ENCODE peak calls at places on chromosomes 4 and X, in eight cellular contexts. Z is left ventricle myocardium inferior, S is HFF-Myc, V is A549, T is mesendoderm, C is ecto neural progenitor cell, X is frontal cortex, R is lung microvascular endothelial cell. A is an unnamed sample.

GRCh38 chrX:119495734-119496520 is 27.7 kb downstream of the SLC25A5 start:
- DNase-seq in R (no peak), V (peak; percentile 37), T (no peak), C (no peak), Z (no peak), S (no peak), X (no peak), A (no peak)

GRCh38 chrX:54423161-54423888 is 16.9 kb upstream of the TSR2 start:
- DNase-seq in C (peak; percentile 50), R (no peak), V (no peak), Z (no peak), S (no peak), X (no peak), T (peak; percentile 66), A (peak; percentile 15)

GRCh38 chr4:168549145-168549544 is 52.3 kb downstream of the PALLD start:
- DNase-seq in X (no peak), C (no peak), Z (no peak), T (no peak), S (no peak), R (no peak), V (no peak), A (no peak)

GRCh38 chr4:3492741-3493719 is 29.9 kb downstream of the DOK7 start:
- DNase-seq in X (no peak), S (no peak), C (no peak), R (no peak), V (no peak), T (no peak), Z (no peak), A (peak; percentile 18)

GRCh38 chr4:151294833-151295496 is 18.0 kb downstream of the PRSS48 start:
- DNase-seq in V (no peak), C (no peak), Z (no peak), R (no peak), T (no peak), X (no peak), S (no peak), A (no peak)

GRCh38 chrX:130654409-130654970 is 248.5 kb downstream of the ENOX2 start:
- DNase-seq in X (no peak), S (no peak), Z (no peak), R (no peak), C (no peak), T (no peak), V (no peak), A (no peak)

GRCh38 chr4:167100120-167100519 is 134.2 kb downstream of the SPOCK3 start:
- DNase-seq in S (no peak), X (no peak), V (peak; percentile 20), C (no peak), T (peak; percentile 13), R (peak; percentile 8), Z (no peak), A (peak; percentile 17)

GRCh38 chr4:141215030-141215429 is 5.7 kb upstream of the ZNF330 start:
- DNase-seq in Z (no peak), V (no peak), X (no peak), R (no peak), C (no peak), T (no peak), S (no peak), A (peak; percentile 40)

GRCh38 chrX:5474282-5474681 is 754.4 kb downstream of the NLGN4X start:
- DNase-seq in T (no peak), X (no peak), S (no peak), R (no peak), C (no peak), V (peak; percentile 1), Z (no peak), A (no peak)

GRCh38 chr4:179989975-179990374 is 2253.2 kb upstream of the TENM3 start:
- DNase-seq in S (no peak), T (no peak), X (no peak), Z (no peak), V (no peak), R (no peak), C (no peak), A (no peak)

GRCh38 chrX:40244116-40244515 is 146.4 kb upstream of the BCOR start:
- DNase-seq in S (no peak), X (no peak), V (no peak), T (no peak), Z (no peak), C (no peak), R (no peak), A (no peak)

GRCh38 chr4:73460913-73461522 is 20.5 kb upstream of the AFM start:
- DNase-seq in Z (no peak), R (no peak), V (no peak), T (no peak), S (no peak), C (no peak), X (no peak), A (no peak)

GRCh38 chrX:135327299-135327698 is 18.0 kb downstream of the ETDC start:
- DNase-seq in Z (no peak), V (peak; percentile 9), X (no peak), C (no peak), S (no peak), T (no peak), R (peak; percentile 76), A (no peak)

GRCh38 chr4:65007841-65008439 is 598.7 kb upstream of the TECRL start:
- DNase-seq in V (peak; percentile 49), T (peak; percentile 70), X (peak; percentile 1), Z (no peak), C (no peak), S (no peak), R (peak; percentile 57), A (peak; percentile 42)

GRCh38 chr4:76806336-76806735 is 91.6 kb downstream of the SOWAHB start:
- DNase-seq in R (no peak), S (no peak), X (no peak), T (no peak), Z (no peak), V (no peak), C (no peak), A (peak; percentile 83)

GRCh38 chr4:148126825-148127224 is 315.4 kb downstream of the NR3C2 start:
- DNase-seq in X (no peak), R (no peak), V (no peak), C (no peak), T (no peak), Z (no peak), S (no peak), A (no peak)

GRCh38 chr4:69096111-69096656 is at the start of gene UGT2B7:
- DNase-seq in C (no peak), R (no peak), V (peak; percentile 74), S (no peak), Z (no peak), X (no peak), T (no peak), A (no peak)

GRCh38 chrX:1401611-1402430 is 9.9 kb upstream of the SLC25A6 start:
- DNase-seq in Z (peak; percentile 12), S (no peak), R (no peak), V (no peak), T (no peak), C (no peak), X (no peak), A (no peak)

GRCh38 chr4:23068756-23069155 is 376.0 kb downstream of the GBA3 start:
- DNase-seq in T (no peak), S (no peak), Z (no peak), R (no peak), X (no peak), C (no peak), V (no peak), A (no peak)

GRCh38 chrX:24479924-24480722 is 15.0 kb downstream of the PDK3 start:
- DNase-seq in S (no peak), Z (no peak), X (no peak), R (peak; percentile 51), C (no peak), V (no peak), T (no peak), A (no peak)

GRCh38 chrX:55028040-55028439 is 2.7 kb downstream of the ALAS2 start:
- DNase-seq in X (no peak), R (no peak), Z (no peak), S (no peak), T (no peak), V (no peak), C (no peak), A (no peak)

GRCh38 chr4:48924416-48924815 is 17.8 kb upstream of the OCIAD2 start:
- DNase-seq in Z (no peak), S (no peak), V (no peak), C (no peak), X (no peak), T (no peak), R (no peak), A (no peak)

GRCh38 chr4:153205757-153206156 is 1.5 kb downstream of the TRIM2 start:
- DNase-seq in T (peak; percentile 99), S (no peak), R (no peak), C (no peak), V (no peak), Z (no peak), X (no peak), A (peak; percentile 37)

GRCh38 chr4:102620697-102621497 is 119.7 kb downstream of the NFKB1 start:
- DNase-seq in S (peak; percentile 72), R (peak; percentile 74), T (peak; percentile 74), X (peak; percentile 58), V (peak; percentile 82), Z (no peak), C (no peak), A (peak; percentile 66)

GRCh38 chr4:24328300-24328699 is 256.1 kb downstream of the DHX15 start:
- DNase-seq in R (no peak), V (no peak), T (peak; percentile 21), C (no peak), X (no peak), Z (no peak), S (no peak), A (no peak)

GRCh38 chr4:7393491-7394183 is 41.1 kb downstream of the PSAPL1 start:
- DNase-seq in C (peak; percentile 42), R (no peak), V (no peak), X (no peak), S (no peak), T (no peak), Z (no peak), A (no peak)

GRCh38 chr4:86957214-86957613 is 22.4 kb downstream of the AFF1 start:
- DNase-seq in V (no peak), T (no peak), Z (no peak), X (no peak), S (no peak), C (no peak), R (no peak), A (no peak)

GRCh38 chr4:102139932-102140331 is 205.3 kb downstream of the SLC39A8 start:
- DNase-seq in S (no peak), X (no peak), R (peak; percentile 82), C (no peak), V (peak; percentile 1), T (no peak), Z (no peak), A (no peak)

GRCh38 chr4:10664408-10664807 is 20.2 kb downstream of the CLNK start:
- DNase-seq in S (peak; percentile 67), X (peak; percentile 10), V (peak; percentile 0), Z (peak; percentile 22), C (no peak), T (no peak), R (peak; percentile 99), A (no peak)

GRCh38 chrX:87516716-87517115 is 886 bp upstream of the KLHL4 start:
- DNase-seq in C (no peak), T (no peak), S (no peak), X (no peak), R (peak; percentile 46), V (peak; percentile 39), Z (no peak), A (peak; percentile 81)

GRCh38 chrX:131841496-131842410 is 181.3 kb upstream of the STK26 start:
- DNase-seq in T (peak; percentile 77), S (no peak), V (peak; percentile 66), Z (no peak), X (peak; percentile 32), C (peak; percentile 55), R (peak; percentile 56), A (peak; percentile 75)

GRCh38 chrX:132965461-132965860 is 7.0 kb upstream of the HS6ST2 start:
- DNase-seq in X (no peak), V (no peak), S (no peak), R (no peak), C (no peak), T (no peak), Z (no peak), A (no peak)

A was measured in cardiac muscle cell.